ENCODE peak calls at places on chromosome 2, in six cellular contexts. One of them, this sample, is unnamed.

GRCh38 chr2:78839259-78839658 is 186.2 kb upstream of the REG3G start:
- DNase-seq in NCI-H774: no peak
- DNase-seq in smooth muscle cell of the brain vasculature: no peak
- DNase-seq in HTR-8/SVneo: no peak
- DNase-seq in Caki2: no peak
- DNase-seq in stimulated activated CD4-positive, alpha-beta T cell treated with anti-CD3 and anti-CD28 coated beads, Interleukin-4, amount 100 ng/mL, for 48 hours: no peak
- DNase-seq in this sample: no peak

GRCh38 chr2:127579231-127579630 is 43.7 kb downstream of the MYO7B start:
- DNase-seq in NCI-H774: no peak
- DNase-seq in Caki2: no peak
- DNase-seq in HTR-8/SVneo: no peak
- DNase-seq in smooth muscle cell of the brain vasculature: no peak
- DNase-seq in stimulated activated CD4-positive, alpha-beta T cell treated with anti-CD3 and anti-CD28 coated beads, Interleukin-4, amount 100 ng/mL, for 48 hours: no peak
- DNase-seq in this sample: no peak

GRCh38 chr2:235674116-235674515 is 180.3 kb downstream of the AGAP1 start:
- DNase-seq in HTR-8/SVneo: no peak
- DNase-seq in NCI-H774: no peak
- DNase-seq in Caki2: no peak
- DNase-seq in stimulated activated CD4-positive, alpha-beta T cell treated with anti-CD3 and anti-CD28 coated beads, Interleukin-4, amount 100 ng/mL, for 48 hours: no peak
- DNase-seq in smooth muscle cell of the brain vasculature: no peak
- DNase-seq in this sample: no peak

GRCh38 chr2:160367887-160368286 is 125.7 kb downstream of the RBMS1 start:
- DNase-seq in NCI-H774: no peak
- DNase-seq in HTR-8/SVneo: peak
- DNase-seq in stimulated activated CD4-positive, alpha-beta T cell treated with anti-CD3 and anti-CD28 coated beads, Interleukin-4, amount 100 ng/mL, for 48 hours: no peak
- DNase-seq in Caki2: peak
- DNase-seq in smooth muscle cell of the brain vasculature: peak
- DNase-seq in this sample: no peak

GRCh38 chr2:236887953-236888765 is 197.5 kb upstream of the COPS8 start:
- DNase-seq in Caki2: no peak
- DNase-seq in HTR-8/SVneo: no peak
- DNase-seq in stimulated activated CD4-positive, alpha-beta T cell treated with anti-CD3 and anti-CD28 coated beads, Interleukin-4, amount 100 ng/mL, for 48 hours: no peak
- DNase-seq in NCI-H774: no peak
- DNase-seq in smooth muscle cell of the brain vasculature: no peak
- DNase-seq in this sample: no peak

GRCh38 chr2:190862591-190862991 is 18.0 kb upstream of the GLS start:
- DNase-seq in HTR-8/SVneo: no peak
- DNase-seq in stimulated activated CD4-positive, alpha-beta T cell treated with anti-CD3 and anti-CD28 coated beads, Interleukin-4, amount 100 ng/mL, for 48 hours: no peak
- DNase-seq in Caki2: no peak
- DNase-seq in smooth muscle cell of the brain vasculature: no peak
- DNase-seq in NCI-H774: no peak
- DNase-seq in this sample: peak

GRCh38 chr2:154673694-154674093 is 24.8 kb upstream of the KCNJ3 start:
- DNase-seq in stimulated activated CD4-positive, alpha-beta T cell treated with anti-CD3 and anti-CD28 coated beads, Interleukin-4, amount 100 ng/mL, for 48 hours: no peak
- DNase-seq in smooth muscle cell of the brain vasculature: no peak
- DNase-seq in Caki2: no peak
- DNase-seq in HTR-8/SVneo: no peak
- DNase-seq in NCI-H774: no peak
- DNase-seq in this sample: no peak

GRCh38 chr2:79966882-79967281 is 337.7 kb downstream of the LRRTM1 start:
- DNase-seq in smooth muscle cell of the brain vasculature: no peak
- DNase-seq in HTR-8/SVneo: no peak
- DNase-seq in stimulated activated CD4-positive, alpha-beta T cell treated with anti-CD3 and anti-CD28 coated beads, Interleukin-4, amount 100 ng/mL, for 48 hours: no peak
- DNase-seq in Caki2: no peak
- DNase-seq in NCI-H774: no peak
- DNase-seq in this sample: no peak

GRCh38 chr2:11521730-11522129 is 12.1 kb upstream of the GREB1 start:
- DNase-seq in smooth muscle cell of the brain vasculature: no peak
- DNase-seq in Caki2: no peak
- DNase-seq in NCI-H774: no peak
- DNase-seq in HTR-8/SVneo: no peak
- DNase-seq in stimulated activated CD4-positive, alpha-beta T cell treated with anti-CD3 and anti-CD28 coated beads, Interleukin-4, amount 100 ng/mL, for 48 hours: no peak
- DNase-seq in this sample: no peak

GRCh38 chr2:164024396-164024795 is 288.6 kb upstream of the FIGN start:
- DNase-seq in smooth muscle cell of the brain vasculature: no peak
- DNase-seq in stimulated activated CD4-positive, alpha-beta T cell treated with anti-CD3 and anti-CD28 coated beads, Interleukin-4, amount 100 ng/mL, for 48 hours: no peak
- DNase-seq in NCI-H774: no peak
- DNase-seq in Caki2: no peak
- DNase-seq in HTR-8/SVneo: no peak
- DNase-seq in this sample: no peak

GRCh38 chr2:205704101-205704741 is 21.9 kb downstream of the NRP2 start:
- DNase-seq in NCI-H774: no peak
- DNase-seq in Caki2: peak
- DNase-seq in HTR-8/SVneo: no peak
- DNase-seq in smooth muscle cell of the brain vasculature: no peak
- DNase-seq in stimulated activated CD4-positive, alpha-beta T cell treated with anti-CD3 and anti-CD28 coated beads, Interleukin-4, amount 100 ng/mL, for 48 hours: no peak
- DNase-seq in this sample: no peak

GRCh38 chr2:156753766-156754165 is 317.6 kb downstream of the GPD2 start:
- DNase-seq in Caki2: no peak
- DNase-seq in smooth muscle cell of the brain vasculature: no peak
- DNase-seq in stimulated activated CD4-positive, alpha-beta T cell treated with anti-CD3 and anti-CD28 coated beads, Interleukin-4, amount 100 ng/mL, for 48 hours: no peak
- DNase-seq in NCI-H774: no peak
- DNase-seq in HTR-8/SVneo: no peak
- DNase-seq in this sample: no peak

GRCh38 chr2:219118504-219118903 is 42.1 kb downstream of the NHEJ1 start:
- DNase-seq in Caki2: no peak
- DNase-seq in NCI-H774: no peak
- DNase-seq in smooth muscle cell of the brain vasculature: no peak
- DNase-seq in HTR-8/SVneo: no peak
- DNase-seq in stimulated activated CD4-positive, alpha-beta T cell treated with anti-CD3 and anti-CD28 coated beads, Interleukin-4, amount 100 ng/mL, for 48 hours: no peak
- DNase-seq in this sample: no peak

GRCh38 chr2:105924932-105925331 is 180.2 kb downstream of the NCK2 start:
- DNase-seq in NCI-H774: no peak
- DNase-seq in smooth muscle cell of the brain vasculature: no peak
- DNase-seq in stimulated activated CD4-positive, alpha-beta T cell treated with anti-CD3 and anti-CD28 coated beads, Interleukin-4, amount 100 ng/mL, for 48 hours: no peak
- DNase-seq in Caki2: no peak
- DNase-seq in HTR-8/SVneo: no peak
- DNase-seq in this sample: no peak

GRCh38 chr2:146721486-146721885 is 1123.3 kb upstream of the ACVR2A start:
- DNase-seq in Caki2: no peak
- DNase-seq in stimulated activated CD4-positive, alpha-beta T cell treated with anti-CD3 and anti-CD28 coated beads, Interleukin-4, amount 100 ng/mL, for 48 hours: no peak
- DNase-seq in smooth muscle cell of the brain vasculature: no peak
- DNase-seq in HTR-8/SVneo: no peak
- DNase-seq in NCI-H774: no peak
- DNase-seq in this sample: no peak

GRCh38 chr2:118003396-118003824 is 10.5 kb downstream of the CCDC93 start:
- DNase-seq in HTR-8/SVneo: peak
- DNase-seq in Caki2: peak
- DNase-seq in NCI-H774: peak
- DNase-seq in smooth muscle cell of the brain vasculature: peak
- DNase-seq in stimulated activated CD4-positive, alpha-beta T cell treated with anti-CD3 and anti-CD28 coated beads, Interleukin-4, amount 100 ng/mL, for 48 hours: no peak
- DNase-seq in this sample: no peak

GRCh38 chr2:214652473-214652872 is 157.0 kb downstream of the BARD1 start:
- DNase-seq in Caki2: no peak
- DNase-seq in stimulated activated CD4-positive, alpha-beta T cell treated with anti-CD3 and anti-CD28 coated beads, Interleukin-4, amount 100 ng/mL, for 48 hours: no peak
- DNase-seq in smooth muscle cell of the brain vasculature: no peak
- DNase-seq in NCI-H774: no peak
- DNase-seq in HTR-8/SVneo: no peak
- DNase-seq in this sample: no peak

GRCh38 chr2:763766-764525 is 86.7 kb upstream of the TMEM18 start:
- DNase-seq in HTR-8/SVneo: peak
- DNase-seq in smooth muscle cell of the brain vasculature: no peak
- DNase-seq in NCI-H774: no peak
- DNase-seq in Caki2: no peak
- DNase-seq in stimulated activated CD4-positive, alpha-beta T cell treated with anti-CD3 and anti-CD28 coated beads, Interleukin-4, amount 100 ng/mL, for 48 hours: no peak
- DNase-seq in this sample: no peak

This sample was measured in NCI-H187.